ENCODE peak calls at places on chromosome 5, in four cellular contexts. N is colonic mucosa, X is fibroblast of mammary gland, F is fibroblast of pulmonary artery. B is an unnamed sample.

GRCh38 chr5:157778121-157778805 is 34.8 kb downstream of the LSM11 start:
- DNase-seq in N (peak; percentile 78), X (peak; percentile 76), F (peak; percentile 42), B (no peak)

GRCh38 chr5:89211836-89212235 is 328.9 kb upstream of the MEF2C start:
- DNase-seq in N (no peak), X (peak; percentile 90), F (peak; percentile 76), B (no peak)

GRCh38 chr5:154403776-154404387 is 41.9 kb upstream of the SAP30L start:
- DNase-seq in N (no peak), X (no peak), F (no peak), B (no peak)

GRCh38 chr5:88368201-88368600 is 99.6 kb upstream of the TMEM161B start:
- DNase-seq in N (no peak), X (no peak), F (no peak), B (no peak)

GRCh38 chr5:123091988-123092583 is 3.0 kb downstream of the PRDM6 start:
- DNase-seq in N (no peak), X (no peak), F (no peak), B (no peak)

GRCh38 chr5:131281133-131281867 is 17.4 kb downstream of the CDC42SE2 start:
- DNase-seq in N (no peak), X (no peak), F (no peak), B (no peak)

GRCh38 chr5:53321721-53322120 is 158.7 kb upstream of the FST start:
- DNase-seq in N (no peak), X (no peak), F (no peak), B (no peak)

GRCh38 chr5:150497274-150497988 is 10.5 kb upstream of the NDST1 start:
- DNase-seq in N (no peak), X (peak; percentile 95), F (peak; percentile 90), B (no peak)

GRCh38 chr5:1516615-1517601 is 6.9 kb downstream of the LPCAT1 start:
- DNase-seq in N (peak; percentile 20), X (peak; percentile 90), F (peak; percentile 67), B (peak; percentile 64)

GRCh38 chr5:35924950-35925722 is 13.3 kb downstream of the CAPSL start:
- DNase-seq in N (peak; percentile 55), X (peak; percentile 76), F (peak; percentile 52), B (peak; percentile 64)

GRCh38 chr5:150797384-150797783 is 18.8 kb downstream of the SMIM3 start:
- DNase-seq in N (no peak), X (no peak), F (no peak), B (no peak)

GRCh38 chr5:157828031-157828948 is 30.7 kb downstream of the CLINT1 start:
- DNase-seq in N (no peak), X (peak; percentile 34), F (peak; percentile 25), B (no peak)

GRCh38 chr5:6358434-6358820 is 19.9 kb downstream of the MED10 start:
- DNase-seq in N (no peak), X (no peak), F (no peak), B (no peak)

GRCh38 chr5:135241536-135241935 is 157.5 kb downstream of the MACROH2A1 start:
- DNase-seq in N (peak; percentile 4), X (no peak), F (no peak), B (no peak)

GRCh38 chr5:72210913-72211670 is 103.8 kb downstream of the MAP1B start:
- DNase-seq in N (peak; percentile 34), X (peak; percentile 88), F (peak; percentile 82), B (no peak)

GRCh38 chr5:80707645-80708044 is 52.9 kb upstream of the DHFR start:
- DNase-seq in N (no peak), X (peak; percentile 19), F (no peak), B (no peak)

GRCh38 chr5:107873877-107874276 is 203.1 kb upstream of the EFNA5 start:
- DNase-seq in N (no peak), X (no peak), F (no peak), B (no peak)

GRCh38 chr5:10323588-10324488 is 16.1 kb upstream of the CMBL start:
- DNase-seq in N (no peak), X (no peak), F (no peak), B (no peak)

GRCh38 chr5:91212336-91213092 is 170.6 kb downstream of the ARRDC3 start:
- DNase-seq in N (peak; percentile 58), X (peak; percentile 99), F (peak; percentile 88), B (no peak)

GRCh38 chr5:178120661-178121357 is 7.5 kb downstream of the N4BP3 start:
- DNase-seq in N (peak; percentile 90), X (peak; percentile 65), F (peak; percentile 74), B (peak; percentile 85)

GRCh38 chr5:68289576-68289975 is 74.0 kb downstream of the PIK3R1 start:
- DNase-seq in N (no peak), X (no peak), F (no peak), B (no peak)

GRCh38 chr5:14174235-14174636 is 31.1 kb downstream of the TRIO start:
- DNase-seq in N (no peak), X (no peak), F (no peak), B (no peak)

GRCh38 chr5:176181271-176181855 is 56.9 kb upstream of the SIMC1 start:
- DNase-seq in N (no peak), X (no peak), F (no peak), B (no peak)

GRCh38 chr5:138274189-138274853 is at the start of gene GFRA3:
- DNase-seq in N (no peak), X (no peak), F (peak; percentile 7), B (no peak)

GRCh38 chr5:30099634-30100033 is 1093.9 kb upstream of the CDH6 start:
- DNase-seq in N (no peak), X (no peak), F (peak; percentile 64), B (no peak)

GRCh38 chr5:171264842-171265241 is 44.2 kb upstream of the TLX3 start:
- DNase-seq in N (no peak), X (no peak), F (no peak), B (no peak)

GRCh38 chr5:72355706-72356299 is 35.6 kb downstream of the PTCD2 start:
- DNase-seq in N (no peak), X (peak; percentile 38), F (peak; percentile 64), B (no peak)

GRCh38 chr5:134411228-134411545 is 494 bp downstream of the CDKN2AIPNL start:
- DNase-seq in N (no peak), X (no peak), F (no peak), B (no peak)

GRCh38 chr5:73447234-73448071 is 1.1 kb downstream of the FOXD1 start:
- DNase-seq in N (peak; percentile 38), X (peak; percentile 58), F (peak; percentile 60), B (peak; percentile 50)

GRCh38 chr5:179668404-179668803 is 12.4 kb downstream of the CBY3 start:
- DNase-seq in N (peak; percentile 29), X (peak; percentile 66), F (peak; percentile 66), B (no peak)
- TF ChIP-seq CTCF in N (peak; percentile 36), X (peak; percentile 96), F (peak; percentile 90), B (peak; percentile 60)

GRCh38 chr5:96522635-96523355 is 89.7 kb upstream of the PCSK1 start:
- DNase-seq in N (no peak), X (no peak), F (no peak), B (no peak)
- H3K4me3 ChIP-seq in N (no peak overlapping the region), X (no peak overlapping the region), F (no peak overlapping the region), B (no peak overlapping the region)

GRCh38 chr5:140791111-140791510 is 3.5 kb upstream of the PCDHA2 start:
- DNase-seq in N (no peak), X (no peak), F (no peak), B (no peak)

GRCh38 chr5:140795259-140795641 is 598 bp downstream of the PCDHA2 start:
- DNase-seq in N (no peak), X (no peak), F (peak; percentile 7), B (no peak)

GRCh38 chr5:140796718-140797095 is 2.1 kb downstream of the PCDHA2 start:
- DNase-seq in N (no peak), X (no peak), F (no peak), B (no peak)

DNA sequence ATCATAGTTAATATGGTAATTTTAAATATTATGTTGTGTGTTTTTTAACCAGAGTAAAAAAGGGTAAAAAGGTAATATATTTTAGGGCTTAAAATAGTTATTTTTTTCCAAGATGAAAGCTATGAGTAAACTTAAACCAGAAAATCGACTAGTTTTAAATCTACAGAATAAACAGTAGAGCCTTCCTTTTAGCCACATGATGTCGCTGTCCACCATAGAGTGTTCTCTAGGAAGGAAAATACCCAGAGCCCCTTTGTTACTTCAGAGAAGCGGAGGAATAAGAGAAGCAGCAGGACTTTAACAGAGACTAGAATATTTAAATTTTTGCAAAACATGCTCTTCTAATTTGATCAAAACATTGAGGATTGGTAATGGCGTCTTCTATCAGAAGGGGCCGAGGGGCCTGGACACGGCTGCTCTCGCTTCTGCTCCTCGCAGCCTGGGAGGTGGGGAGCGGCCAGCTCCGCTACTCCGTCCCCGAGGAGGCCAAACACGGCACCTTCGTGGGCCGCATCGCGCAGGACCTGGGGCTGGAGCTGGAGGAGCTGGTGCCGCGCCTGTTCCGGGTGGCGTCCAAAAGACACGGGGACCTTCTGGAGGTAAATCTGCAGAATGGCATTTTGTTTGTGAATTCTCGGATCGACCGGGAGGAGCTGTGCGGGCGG is at the start of gene PCDHA2:
- DNase-seq in N (no peak), X (peak; percentile 3), F (no peak), B (no peak)
- TF ChIP-seq CTCF in N (no peak), X (peak; percentile 16), F (no peak), B (no peak)

DNA sequence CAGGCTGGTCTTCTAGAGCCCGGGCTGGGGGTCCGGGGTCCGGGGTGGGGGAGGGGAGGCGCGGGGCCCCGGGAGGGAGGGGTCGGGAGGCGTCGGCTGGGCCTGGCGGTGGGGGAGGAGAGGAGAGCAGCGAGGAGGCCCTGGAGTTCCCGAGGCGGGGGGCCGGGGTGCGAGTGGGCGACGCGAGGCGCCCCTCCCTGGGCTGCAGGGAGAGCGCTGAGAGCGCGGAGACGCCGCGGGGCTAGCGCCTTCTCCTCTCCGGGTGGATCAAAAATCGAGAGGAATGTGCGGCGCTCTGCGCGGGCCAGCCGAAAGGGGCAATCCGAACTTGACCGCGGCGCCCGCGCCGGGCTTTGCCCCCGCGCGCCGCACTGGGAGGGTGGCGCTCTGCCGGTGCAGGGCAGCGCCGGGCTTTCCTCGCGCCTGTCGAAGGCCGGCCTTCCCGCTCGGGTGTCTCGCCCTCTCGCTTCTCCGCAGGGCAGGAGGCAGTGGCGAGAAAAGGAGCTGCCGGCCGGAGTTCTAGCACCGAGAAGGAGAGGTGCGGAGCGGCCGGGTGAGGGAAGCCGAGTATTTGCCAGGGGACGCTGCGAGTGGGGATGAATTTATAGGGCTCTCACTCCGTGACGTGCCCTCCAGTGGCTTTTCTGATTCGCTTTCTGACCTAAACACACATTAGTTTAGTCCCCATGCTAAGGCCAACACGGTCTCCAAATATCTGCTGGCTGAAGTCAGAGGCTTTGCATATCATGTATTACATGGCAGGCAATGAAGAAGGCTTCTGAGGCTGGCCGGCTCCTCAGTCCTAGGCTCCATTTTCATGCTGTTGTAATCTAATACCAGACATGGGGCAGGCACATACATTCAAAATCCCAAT is at the start of gene GDNF:
- DNase-seq in N (peak; percentile 35), X (peak; percentile 53), F (peak; percentile 40), B (no peak)
- H3K4me3 ChIP-seq in N (peak within 1 kb of the TSS; percentile 38), X (peak within 1 kb of the TSS; percentile 52), F (peak within 1 kb of the TSS; percentile 45), B (peak within 1 kb of the TSS; percentile 41)

GRCh38 chr5:146947181-146947941 is 68.8 kb upstream of the PPP2R2B start:
- DNase-seq in N (no peak), X (peak; percentile 38), F (peak; percentile 12), B (no peak)
- TF ChIP-seq CTCF in N (no peak), X (peak; percentile 38), F (peak; percentile 19), B (no peak)

B was measured in lower lobe of right lung.